ENCODE peak calls at places on chromosomes 16 and 17, in five cellular contexts. One of them, this sample, is unnamed.

GRCh38 chr16:2742323-2743006 is 10.0 kb upstream of the SRRM2 start:
- DNase-seq in NCI-H1417: no peak
- DNase-seq in activated naive CD8-positive, alpha-beta T cell treated with anti-CD3 and anti-CD28 coated beads for 36 hours: no peak
- DNase-seq in stimulated activated CD8-positive, alpha-beta memory T cell treated with anti-CD3 and anti-CD28 coated beads, Interleukin-15, amount 100 ng/mL, for 4 hours: no peak
- DNase-seq in renal cortical epithelial cell: no peak
- DNase-seq in this sample: no peak

GRCh38 chr17:41825175-41825845 is 10.7 kb downstream of the NT5C3B start:
- DNase-seq in activated naive CD8-positive, alpha-beta T cell treated with anti-CD3 and anti-CD28 coated beads for 36 hours: no peak
- DNase-seq in renal cortical epithelial cell: no peak
- DNase-seq in NCI-H1417: no peak
- DNase-seq in stimulated activated CD8-positive, alpha-beta memory T cell treated with anti-CD3 and anti-CD28 coated beads, Interleukin-15, amount 100 ng/mL, for 4 hours: no peak
- DNase-seq in this sample: no peak

GRCh38 chr17:50194441-50195195 is 6.8 kb downstream of the COL1A1 start:
- DNase-seq in renal cortical epithelial cell: no peak
- DNase-seq in stimulated activated CD8-positive, alpha-beta memory T cell treated with anti-CD3 and anti-CD28 coated beads, Interleukin-15, amount 100 ng/mL, for 4 hours: no peak
- DNase-seq in activated naive CD8-positive, alpha-beta T cell treated with anti-CD3 and anti-CD28 coated beads for 36 hours: no peak
- DNase-seq in NCI-H1417: no peak
- DNase-seq in this sample: no peak

GRCh38 chr17:66704858-66705257 is 130.1 kb upstream of the CACNG5 start:
- DNase-seq in renal cortical epithelial cell: no peak
- DNase-seq in activated naive CD8-positive, alpha-beta T cell treated with anti-CD3 and anti-CD28 coated beads for 36 hours: no peak
- DNase-seq in stimulated activated CD8-positive, alpha-beta memory T cell treated with anti-CD3 and anti-CD28 coated beads, Interleukin-15, amount 100 ng/mL, for 4 hours: no peak
- DNase-seq in NCI-H1417: no peak
- DNase-seq in this sample: no peak

GRCh38 chr16:66490774-66491715 is 58.9 kb downstream of the TK2 start:
- DNase-seq in renal cortical epithelial cell: no peak
- DNase-seq in activated naive CD8-positive, alpha-beta T cell treated with anti-CD3 and anti-CD28 coated beads for 36 hours: no peak
- DNase-seq in stimulated activated CD8-positive, alpha-beta memory T cell treated with anti-CD3 and anti-CD28 coated beads, Interleukin-15, amount 100 ng/mL, for 4 hours: no peak
- DNase-seq in NCI-H1417: no peak
- DNase-seq in this sample: no peak

GRCh38 chr17:31527606-31528005 is 136.1 kb downstream of the RAB11FIP4 start:
- DNase-seq in NCI-H1417: no peak
- DNase-seq in stimulated activated CD8-positive, alpha-beta memory T cell treated with anti-CD3 and anti-CD28 coated beads, Interleukin-15, amount 100 ng/mL, for 4 hours: no peak
- DNase-seq in renal cortical epithelial cell: no peak
- DNase-seq in activated naive CD8-positive, alpha-beta T cell treated with anti-CD3 and anti-CD28 coated beads for 36 hours: no peak
- DNase-seq in this sample: no peak

GRCh38 chr16:48158296-48158695 is 2.5 kb upstream of the ABCC12 start:
- DNase-seq in NCI-H1417: no peak
- DNase-seq in activated naive CD8-positive, alpha-beta T cell treated with anti-CD3 and anti-CD28 coated beads for 36 hours: peak; percentile 67
- DNase-seq in stimulated activated CD8-positive, alpha-beta memory T cell treated with anti-CD3 and anti-CD28 coated beads, Interleukin-15, amount 100 ng/mL, for 4 hours: no peak
- DNase-seq in renal cortical epithelial cell: peak; percentile 88
- DNase-seq in this sample: no peak

GRCh38 chr16:3067929-3068288 is 2.5 kb downstream of the IL32 start:
- DNase-seq in NCI-H1417: no peak
- DNase-seq in renal cortical epithelial cell: no peak
- DNase-seq in activated naive CD8-positive, alpha-beta T cell treated with anti-CD3 and anti-CD28 coated beads for 36 hours: no peak
- DNase-seq in stimulated activated CD8-positive, alpha-beta memory T cell treated with anti-CD3 and anti-CD28 coated beads, Interleukin-15, amount 100 ng/mL, for 4 hours: no peak
- DNase-seq in this sample: no peak

GRCh38 chr16:30488764-30489595 is 16.4 kb downstream of the ITGAL start:
- DNase-seq in renal cortical epithelial cell: peak; percentile 34
- DNase-seq in stimulated activated CD8-positive, alpha-beta memory T cell treated with anti-CD3 and anti-CD28 coated beads, Interleukin-15, amount 100 ng/mL, for 4 hours: no peak
- DNase-seq in activated naive CD8-positive, alpha-beta T cell treated with anti-CD3 and anti-CD28 coated beads for 36 hours: no peak
- DNase-seq in NCI-H1417: no peak
- DNase-seq in this sample: no peak

GRCh38 chr17:49278076-49278475 is 47.5 kb upstream of the PHOSPHO1 start:
- DNase-seq in NCI-H1417: no peak
- DNase-seq in renal cortical epithelial cell: no peak
- DNase-seq in stimulated activated CD8-positive, alpha-beta memory T cell treated with anti-CD3 and anti-CD28 coated beads, Interleukin-15, amount 100 ng/mL, for 4 hours: no peak
- DNase-seq in activated naive CD8-positive, alpha-beta T cell treated with anti-CD3 and anti-CD28 coated beads for 36 hours: no peak
- DNase-seq in this sample: no peak